ENCODE peak calls at places on chromosomes 16 and 17, in seven cellular contexts. M is body of pancreas, Q is sigmoid colon, C is stomach, T is Peyer's patch, N is esophagus squamous epithelium, A is uterus. R is an unnamed sample.

GRCh38 chr16:67101301-67101675 is 8.5 kb upstream of the PHAF1 start:
- DNase-seq in M (no peak), Q (no peak), C (no peak), T (no peak), N (no peak), A (no peak), R (no peak)

GRCh38 chr17:48546187-48546923 is 1.4 kb upstream of the HOXB2 start:
- DNase-seq in M (no peak), Q (peak; percentile 79), C (no peak), T (no peak), N (no peak), A (peak; percentile 62), R (no peak)

GRCh38 chr17:19737305-19738072 is 10.6 kb downstream of the ALDH3A1 start:
- DNase-seq in M (no peak), Q (no peak), C (no peak), T (no peak), N (no peak), A (no peak), R (no peak)

GRCh38 chr17:5422505-5422904 is 2.5 kb downstream of the RPAIN start:
- DNase-seq in M (no peak), Q (no peak), C (no peak), T (no peak), N (no peak), A (no peak), R (no peak)

GRCh38 chr17:8156174-8156992 is 4.2 kb upstream of the PER1 start:
- DNase-seq in M (peak; percentile 100), Q (peak; percentile 100), C (peak; percentile 100), T (peak; percentile 99), N (peak; percentile 100), A (peak; percentile 100), R (peak; percentile 100)

GRCh38 chr17:78114831-78115723 is 13.5 kb downstream of the TMC6 start:
- DNase-seq in M (no peak), Q (no peak), C (no peak), T (no peak), N (no peak), A (no peak), R (peak; percentile 78)

GRCh38 chr16:88062341-88062861 is 111.2 kb downstream of the BANP start:
- DNase-seq in M (no peak), Q (peak; percentile 83), C (no peak), T (no peak), N (no peak), A (peak; percentile 56), R (peak; percentile 76)

GRCh38 chr17:47736501-47737211 is 3.6 kb downstream of the TBX21 start:
- DNase-seq in M (no peak), Q (peak; percentile 24), C (peak; percentile 20), T (no peak), N (no peak), A (no peak), R (no peak)

GRCh38 chr17:41973457-41973856 is 6.9 kb downstream of the CNP start:
- DNase-seq in M (peak; percentile 31), Q (no peak), C (no peak), T (no peak), N (no peak), A (no peak), R (no peak)

GRCh38 chr17:74353446-74354060 is 8.1 kb downstream of the BTBD17 start:
- DNase-seq in M (no peak), Q (no peak), C (no peak), T (no peak), N (no peak), A (no peak), R (no peak)

GRCh38 chr17:74979408-74980146 is 7.0 kb upstream of the HID1 start:
- DNase-seq in M (no peak), Q (no peak), C (no peak), T (no peak), N (no peak), A (no peak), R (no peak)

GRCh38 chr16:71474864-71475263 is 12.8 kb upstream of the ZNF23 start:
- DNase-seq in M (no peak), Q (no peak), C (no peak), T (no peak), N (no peak), A (no peak), R (no peak)

DNA sequence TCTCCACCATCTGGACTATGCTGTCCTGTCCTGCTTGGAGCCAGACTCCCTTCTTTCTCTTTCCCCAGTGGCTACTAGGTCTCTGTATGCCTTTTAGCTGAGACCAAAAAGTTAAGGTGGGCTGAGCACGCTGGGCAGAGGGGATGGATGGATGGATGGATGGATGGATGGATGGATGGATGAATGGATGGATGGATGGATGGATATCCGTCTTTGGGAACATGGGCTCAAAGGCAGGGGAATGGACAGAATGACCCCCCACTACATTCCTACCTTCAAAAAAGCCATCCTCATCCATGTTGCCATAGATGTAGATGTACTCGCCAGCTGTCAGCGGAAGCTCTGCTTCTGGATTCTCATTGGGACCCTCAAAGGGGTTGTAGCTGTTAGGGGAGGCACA is 12.8 kb downstream of the TSPOAP1 start:
- DNase-seq in M (no peak), Q (no peak), C (peak; percentile 1), T (no peak), N (no peak), A (no peak), R (peak; percentile 2)
- TF ChIP-seq POLR2A in M (no peak), Q (no peak), C (no peak), T (no peak), N (no peak), A (no peak), R (no peak)

GRCh38 chr17:72730091-72730490 is 362.4 kb downstream of the SLC39A11 start:
- DNase-seq in M (no peak), Q (no peak), C (no peak), T (no peak), N (no peak), A (no peak), R (no peak)

GRCh38 chr17:72724375-72724774 is 368.1 kb downstream of the SLC39A11 start:
- DNase-seq in M (no peak), Q (no peak), C (no peak), T (no peak), N (no peak), A (no peak), R (no peak)

GRCh38 chr17:72725432-72726068 is 366.9 kb downstream of the SLC39A11 start:
- DNase-seq in M (peak; percentile 66), Q (no peak), C (peak; percentile 69), T (peak; percentile 78), N (no peak), A (peak; percentile 16), R (no peak)

DNA sequence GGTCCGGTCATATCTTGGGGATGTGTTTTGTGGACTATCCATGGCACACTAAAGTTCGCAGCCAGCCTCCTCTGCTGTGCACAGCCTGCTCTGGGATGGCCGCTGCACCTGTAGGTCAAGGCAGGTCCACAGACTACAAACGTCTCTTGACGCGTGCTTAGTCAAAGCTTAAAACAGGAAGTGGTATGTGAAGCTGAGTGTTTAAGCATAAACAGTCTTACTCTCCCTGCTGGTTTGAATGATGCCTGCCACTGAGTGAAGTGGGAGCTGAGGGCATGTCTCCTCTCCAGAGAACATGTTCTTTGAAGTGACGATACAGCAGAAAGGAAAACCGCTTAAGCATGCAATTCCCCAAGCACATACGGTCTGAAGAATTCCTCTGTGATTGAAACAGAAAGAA is 365.6 kb downstream of the SLC39A11 start:
- DNase-seq in M (no peak), Q (no peak), C (no peak), T (no peak), N (no peak), A (no peak), R (no peak)
- H3K4me3 ChIP-seq in M (no peak overlapping the region), Q (no peak overlapping the region), C (no peak overlapping the region), T (no peak overlapping the region), N (no peak overlapping the region), A (no peak overlapping the region), R (no peak overlapping the region)

GRCh38 chr17:888998-889401 is 90.6 kb downstream of the NXN start:
- DNase-seq in M (no peak), Q (no peak), C (no peak), T (no peak), N (no peak), A (no peak), R (no peak)
- TF ChIP-seq POLR2A in M (no peak), Q (no peak), C (no peak), T (no peak), N (no peak), A (no peak), R (no peak)

GRCh38 chr16:74637742-74638453 is 28.8 kb downstream of the RFWD3 start:
- DNase-seq in M (peak; percentile 27), Q (no peak), C (no peak), T (no peak), N (no peak), A (no peak), R (no peak)
- H3K4me3 ChIP-seq in M (no peak overlapping the region), Q (no peak overlapping the region), C (no peak overlapping the region), T (no peak overlapping the region), N (no peak overlapping the region), A (no peak overlapping the region), R (no peak overlapping the region)